ENCODE peak calls at places on chromosomes 16 and 17, in six cellular contexts. K is CD8-positive, alpha-beta memory T cell; D is cardiac muscle cell; X is PC-3; O is thoracic aorta; V is ovary. E is an unnamed sample.
A peak's percentile ranks its signal among the peaks of the same experiment; 100 is the strongest.

GRCh38 chr17:33202011-33202410 is 91.1 kb downstream of the ASIC2 start:
- DNase-seq in K (no peak), D (no peak), X (peak; percentile 23), O (no peak), V (no peak), E (no peak)

GRCh38 chr16:27248036-27248435 is 20.5 kb downstream of the NSMCE1 start:
- DNase-seq in K (no peak), D (no peak), X (no peak), O (no peak), V (no peak), E (no peak)

GRCh38 chr16:54744998-54745397 is 185.7 kb upstream of the IRX5 start:
- DNase-seq in K (no peak), D (no peak), X (no peak), O (no peak), V (no peak), E (no peak)

GRCh38 chr17:75637561-75637960 is 4.3 kb downstream of the SMIM5 start:
- DNase-seq in K (no peak), D (no peak), X (no peak), O (no peak), V (no peak), E (peak; percentile 47)

GRCh38 chr16:68406458-68407041 is 41.8 kb downstream of the SMPD3 start:
- DNase-seq in K (no peak), D (no peak), X (peak; percentile 35), O (no peak), V (no peak), E (no peak)

GRCh38 chr17:70808596-70808995 is 639.3 kb downstream of the KCNJ2 start:
- DNase-seq in K (no peak), D (no peak), X (peak; percentile 63), O (no peak), V (no peak), E (no peak)

GRCh38 chr17:49997256-49997735 is 2.3 kb upstream of the DLX3 start:
- DNase-seq in K (no peak), D (no peak), X (peak; percentile 21), O (no peak), V (no peak), E (no peak)

GRCh38 chr16:86928517-86929148 is 350.3 kb downstream of the FOXL1 start:
- DNase-seq in K (no peak), D (peak; percentile 39), X (no peak), O (no peak), V (no peak), E (no peak)

GRCh38 chr17:73575470-73576235 is 68.6 kb downstream of the SDK2 start:
- DNase-seq in K (no peak), D (no peak), X (no peak), O (no peak), V (no peak), E (no peak)

GRCh38 chr16:89712476-89712805 is 8.3 kb downstream of the VPS9D1 start:
- DNase-seq in K (no peak), D (no peak), X (peak; percentile 18), O (no peak), V (no peak), E (no peak)

GRCh38 chr17:16464641-16465312 is 27.2 kb downstream of the LRRC75A start:
- DNase-seq in K (no peak), D (no peak), X (no peak), O (no peak), V (no peak), E (no peak)

GRCh38 chr17:682150-682549 is 32.5 kb downstream of the VPS53 start:
- DNase-seq in K (no peak), D (no peak), X (no peak), O (no peak), V (no peak), E (no peak)

GRCh38 chr16:22008215-22009142 is 568 bp downstream of the MOSMO start:
- DNase-seq in K (peak; percentile 51), D (peak; percentile 35), X (no peak), O (no peak), V (peak; percentile 27), E (no peak)

GRCh38 chr17:21193031-21193430 is 20.9 kb downstream of the TMEM11 start:
- DNase-seq in K (no peak), D (no peak), X (no peak), O (no peak), V (no peak), E (no peak)

GRCh38 chr16:88790312-88791150 is 5.5 kb upstream of the PIEZO1 start:
- DNase-seq in K (peak; percentile 76), D (no peak), X (no peak), O (no peak), V (no peak), E (peak; percentile 77)

GRCh38 chr16:83793179-83793578 is 14.6 kb upstream of the HSBP1 start:
- DNase-seq in K (no peak), D (no peak), X (peak; percentile 20), O (no peak), V (no peak), E (no peak)

GRCh38 chr17:56914641-56915263 is 903 bp upstream of the TRIM25 start:
- DNase-seq in K (no peak), D (no peak), X (peak; percentile 45), O (no peak), V (no peak), E (no peak)

GRCh38 chr16:86751081-86752030 is 173.0 kb downstream of the FOXL1 start:
- DNase-seq in K (no peak), D (no peak), X (peak; percentile 69), O (peak; percentile 50), V (no peak), E (no peak)

GRCh38 chr16:67910162-67910561 is 17.1 kb downstream of the PSKH1 start:
- DNase-seq in K (no peak), D (no peak), X (no peak), O (no peak), V (no peak), E (no peak)

GRCh38 chr16:5412721-5413120 is 315.1 kb upstream of the EEF2KMT start:
- DNase-seq in K (no peak), D (no peak), X (no peak), O (no peak), V (no peak), E (no peak)

GRCh38 chr16:71453051-71453450 is 9.0 kb downstream of the ZNF23 start:
- DNase-seq in K (no peak), D (no peak), X (no peak), O (no peak), V (no peak), E (no peak)

GRCh38 chr17:9566067-9566466 is 9.6 kb downstream of the STX8 start:
- DNase-seq in K (no peak), D (no peak), X (no peak), O (no peak), V (no peak), E (no peak)

DNA sequence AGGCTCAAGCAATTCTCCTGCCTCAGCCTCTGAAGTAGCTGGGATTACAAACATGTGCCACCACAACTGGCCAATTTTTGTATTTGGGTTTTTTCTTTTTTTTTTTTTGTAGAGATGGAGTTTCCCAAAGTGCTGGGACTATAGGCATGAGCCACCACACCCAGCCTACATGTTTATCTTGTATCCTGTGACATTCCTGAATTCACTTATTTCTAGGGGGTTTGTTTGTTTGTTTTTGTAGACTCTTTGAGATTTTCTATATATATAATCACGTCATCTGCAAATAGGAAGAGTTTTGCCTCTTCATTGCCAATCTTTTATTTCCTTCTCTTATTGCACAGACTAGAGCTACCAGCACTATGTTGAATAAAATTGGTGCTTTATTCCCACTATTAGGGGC is 29.1 kb downstream of the PRAC1 start:
- DNase-seq in K (no peak), D (no peak), X (no peak), O (no peak), V (no peak), E (no peak)
- H3K4me3 ChIP-seq in K (no peak overlapping the region), D (no peak overlapping the region), X (no peak overlapping the region), O (no peak overlapping the region), V (no peak overlapping the region), E (no peak overlapping the region)

DNA sequence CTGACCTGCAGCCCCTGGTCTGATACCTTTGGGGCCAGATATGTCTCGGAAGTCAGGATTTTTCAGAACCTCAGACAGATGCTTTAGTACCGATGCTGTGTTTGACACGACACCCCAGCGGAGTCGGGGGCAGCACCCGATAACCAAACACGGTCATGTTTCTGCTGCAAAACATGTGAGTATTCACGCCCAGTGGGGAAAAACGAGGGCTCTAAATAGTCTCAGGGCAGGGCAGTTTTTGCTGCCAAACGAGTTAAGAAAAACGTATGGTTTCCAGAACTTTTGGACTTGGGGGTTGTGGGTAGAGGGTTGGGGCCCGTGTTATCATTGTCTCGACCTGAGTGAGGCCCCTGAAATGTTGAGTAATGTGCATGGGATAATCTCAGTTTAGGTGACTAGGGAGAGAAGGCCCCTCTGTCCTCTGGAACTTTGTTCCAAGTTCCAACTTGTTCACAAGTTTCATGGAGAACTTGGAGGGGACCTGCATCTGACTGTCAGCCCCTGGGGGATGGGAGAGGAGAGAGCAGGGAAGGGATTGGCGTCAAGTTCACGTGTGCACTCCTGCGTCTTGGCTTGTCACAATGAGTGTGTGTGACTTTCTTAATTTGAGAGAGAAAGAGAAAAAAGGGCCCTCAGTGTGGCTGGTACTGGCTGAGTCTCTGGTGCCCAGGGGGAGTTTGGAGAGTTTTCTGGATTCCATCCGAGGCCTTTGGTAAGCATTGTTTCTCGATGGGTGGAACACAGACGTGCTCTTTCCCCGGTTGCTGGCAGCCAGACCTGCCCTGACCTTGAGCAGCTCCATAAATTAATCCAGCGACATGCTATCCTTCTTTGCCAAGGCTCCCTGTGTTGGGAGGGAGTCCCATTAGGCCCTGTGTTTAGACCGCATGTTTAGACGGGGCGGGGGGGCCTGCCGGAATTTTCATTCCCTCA is 83.9 kb upstream of the CIBAR2 start:
- DNase-seq in K (no peak), D (no peak), X (no peak), O (no peak), V (peak; percentile 89), E (no peak)
- H3K27ac ChIP-seq in K (no peak overlapping the region), D (peak overlapping the region; percentile 13), X (no peak overlapping the region), O (peak overlapping the region; percentile 30), V (peak overlapping the region; percentile 83), E (no peak overlapping the region)

GRCh38 chr17:36816889-36817288 is 120.4 kb upstream of the LHX1 start:
- DNase-seq in K (no peak), D (no peak), X (no peak), O (no peak), V (no peak), E (no peak)
- H3K27me3 ChIP-seq in K (peaks cover 16% of the 10 kb centered on the region), D (peaks cover 23% of the 10 kb centered on the region), X (peaks cover 24% of the 10 kb centered on the region), O (peaks cover 3% of the 10 kb centered on the region), V (no peaks in the 10 kb centered on the region), E (peaks cover 5% of the 10 kb centered on the region)

GRCh38 chr17:77882481-77883212 is 75.9 kb upstream of the TNRC6C start:
- DNase-seq in K (peak; percentile 95), D (no peak), X (no peak), O (no peak), V (no peak), E (peak; percentile 69)
- H3K4me3 ChIP-seq in K (peak overlapping the region; percentile 70), D (no peak overlapping the region), X (no peak overlapping the region), O (no peak overlapping the region), V (no peak overlapping the region), E (no peak overlapping the region)

GRCh38 chr17:61073799-61074513 is 325.7 kb upstream of the TBX2 start:
- DNase-seq in K (no peak), D (no peak), X (no peak), O (no peak), V (no peak), E (no peak)
- H3K27ac ChIP-seq in K (no peak overlapping the region), D (no peak overlapping the region), X (no peak overlapping the region), O (no peak overlapping the region), V (no peak overlapping the region), E (no peak overlapping the region)

GRCh38 chr16:80105160-80105559 is 435.6 kb upstream of the DYNLRB2 start:
- DNase-seq in K (no peak), D (no peak), X (peak; percentile 79), O (no peak), V (no peak), E (no peak)
- H3K27me3 ChIP-seq in K (no peaks in the 10 kb centered on the region), D (peaks cover 11% of the 10 kb centered on the region), X (no peaks in the 10 kb centered on the region), O (no peaks in the 10 kb centered on the region), V (no peaks in the 10 kb centered on the region), E (no peaks in the 10 kb centered on the region)

E was measured in upper lobe of left lung.